ENCODE peak calls at places on chromosomes 4 and X, in eight cellular contexts. One of them, this sample, is unnamed.

GRCh38 chr4:147336252-147336651 is 144.6 kb upstream of the EDNRA start:
- DNase-seq in GM20000: no peak
- DNase-seq in prostate gland: no peak
- DNase-seq in neural progenitor cell: no peak
- DNase-seq in pancreas: no peak
- DNase-seq in MCF 10A: no peak
- DNase-seq in fibroblast of mammary gland: no peak
- DNase-seq in CD8-positive, alpha-beta T cell: no peak
- DNase-seq in this sample: no peak

GRCh38 chr4:81353861-81354260 is 117.8 kb downstream of the RASGEF1B start:
- DNase-seq in GM20000: no peak
- DNase-seq in prostate gland: no peak
- DNase-seq in neural progenitor cell: peak
- DNase-seq in pancreas: no peak
- DNase-seq in MCF 10A: no peak
- DNase-seq in fibroblast of mammary gland: peak
- DNase-seq in CD8-positive, alpha-beta T cell: no peak
- DNase-seq in this sample: no peak

GRCh38 chrX:40148189-40148438 is 50.4 kb upstream of the BCOR start:
- DNase-seq in GM20000: no peak
- DNase-seq in prostate gland: no peak
- DNase-seq in neural progenitor cell: no peak
- DNase-seq in pancreas: no peak
- DNase-seq in MCF 10A: no peak
- DNase-seq in fibroblast of mammary gland: no peak
- DNase-seq in CD8-positive, alpha-beta T cell: no peak
- DNase-seq in this sample: no peak

GRCh38 chrX:8323356-8323755 is 141.3 kb upstream of the VCX3B start:
- DNase-seq in GM20000: no peak
- DNase-seq in prostate gland: no peak
- DNase-seq in neural progenitor cell: no peak
- DNase-seq in pancreas: no peak
- DNase-seq in MCF 10A: peak
- DNase-seq in fibroblast of mammary gland: no peak
- DNase-seq in CD8-positive, alpha-beta T cell: no peak
- DNase-seq in this sample: no peak

GRCh38 chr4:40575846-40576245 is 53.8 kb downstream of the RBM47 start:
- DNase-seq in GM20000: no peak
- DNase-seq in prostate gland: no peak
- DNase-seq in neural progenitor cell: no peak
- DNase-seq in pancreas: no peak
- DNase-seq in MCF 10A: no peak
- DNase-seq in fibroblast of mammary gland: no peak
- DNase-seq in CD8-positive, alpha-beta T cell: no peak
- DNase-seq in this sample: no peak

GRCh38 chr4:169971456-169972015 is 54.7 kb downstream of the MFAP3L start:
- DNase-seq in GM20000: no peak
- DNase-seq in prostate gland: no peak
- DNase-seq in neural progenitor cell: no peak
- DNase-seq in pancreas: no peak
- DNase-seq in MCF 10A: no peak
- DNase-seq in fibroblast of mammary gland: peak
- DNase-seq in CD8-positive, alpha-beta T cell: no peak
- DNase-seq in this sample: no peak

GRCh38 chr4:21009956-21010355 is 309.7 kb downstream of the PACRGL start:
- DNase-seq in GM20000: no peak
- DNase-seq in prostate gland: no peak
- DNase-seq in neural progenitor cell: peak
- DNase-seq in pancreas: no peak
- DNase-seq in MCF 10A: no peak
- DNase-seq in fibroblast of mammary gland: no peak
- DNase-seq in CD8-positive, alpha-beta T cell: no peak
- DNase-seq in this sample: no peak

GRCh38 chr4:186719925-186720694 is 3.5 kb downstream of the FAT1 start:
- DNase-seq in GM20000: no peak
- DNase-seq in prostate gland: no peak
- DNase-seq in neural progenitor cell: peak
- DNase-seq in pancreas: no peak
- DNase-seq in MCF 10A: peak
- DNase-seq in fibroblast of mammary gland: peak
- DNase-seq in CD8-positive, alpha-beta T cell: no peak
- DNase-seq in this sample: no peak

GRCh38 chr4:141158219-141158618 is 24.9 kb upstream of the RNF150 start:
- DNase-seq in GM20000: peak
- DNase-seq in prostate gland: no peak
- DNase-seq in neural progenitor cell: peak
- DNase-seq in pancreas: no peak
- DNase-seq in MCF 10A: peak
- DNase-seq in fibroblast of mammary gland: peak
- DNase-seq in CD8-positive, alpha-beta T cell: no peak
- DNase-seq in this sample: peak

GRCh38 chrX:46574337-46574940 is 874 bp downstream of the CHST7 start:
- DNase-seq in GM20000: no peak
- DNase-seq in prostate gland: no peak
- DNase-seq in neural progenitor cell: peak
- DNase-seq in pancreas: peak
- DNase-seq in MCF 10A: no peak
- DNase-seq in fibroblast of mammary gland: no peak
- DNase-seq in CD8-positive, alpha-beta T cell: peak
- DNase-seq in this sample: no peak

GRCh38 chrX:103999234-103999633 is 14.3 kb downstream of the H2BW1 start:
- DNase-seq in GM20000: no peak
- DNase-seq in prostate gland: no peak
- DNase-seq in neural progenitor cell: no peak
- DNase-seq in pancreas: no peak
- DNase-seq in MCF 10A: no peak
- DNase-seq in fibroblast of mammary gland: no peak
- DNase-seq in CD8-positive, alpha-beta T cell: no peak
- DNase-seq in this sample: no peak

GRCh38 chr4:80266902-80267380 is 477 bp downstream of the FGF5 start:
- DNase-seq in GM20000: no peak
- DNase-seq in prostate gland: no peak
- DNase-seq in neural progenitor cell: peak
- DNase-seq in pancreas: no peak
- DNase-seq in MCF 10A: no peak
- DNase-seq in fibroblast of mammary gland: peak
- DNase-seq in CD8-positive, alpha-beta T cell: no peak
- DNase-seq in this sample: no peak

GRCh38 chrX:9911479-9911878 is 55.7 kb upstream of the CLDN34 start:
- DNase-seq in GM20000: no peak
- DNase-seq in prostate gland: no peak
- DNase-seq in neural progenitor cell: no peak
- DNase-seq in pancreas: no peak
- DNase-seq in MCF 10A: peak
- DNase-seq in fibroblast of mammary gland: no peak
- DNase-seq in CD8-positive, alpha-beta T cell: no peak
- DNase-seq in this sample: no peak

GRCh38 chr4:45477311-45477733 is 646.5 kb downstream of the GABRG1 start:
- DNase-seq in GM20000: no peak
- DNase-seq in prostate gland: no peak
- DNase-seq in neural progenitor cell: no peak
- DNase-seq in pancreas: no peak
- DNase-seq in MCF 10A: no peak
- DNase-seq in fibroblast of mammary gland: no peak
- DNase-seq in CD8-positive, alpha-beta T cell: no peak
- DNase-seq in this sample: no peak

GRCh38 chr4:142348489-142349076 is 497.5 kb downstream of the INPP4B start:
- DNase-seq in GM20000: no peak
- DNase-seq in prostate gland: no peak
- DNase-seq in neural progenitor cell: no peak
- DNase-seq in pancreas: no peak
- DNase-seq in MCF 10A: no peak
- DNase-seq in fibroblast of mammary gland: no peak
- DNase-seq in CD8-positive, alpha-beta T cell: no peak
- DNase-seq in this sample: no peak

GRCh38 chr4:144562019-144562740 is 83.8 kb upstream of the HHIP start:
- DNase-seq in GM20000: no peak
- DNase-seq in prostate gland: no peak
- DNase-seq in neural progenitor cell: peak
- DNase-seq in pancreas: no peak
- DNase-seq in MCF 10A: no peak
- DNase-seq in fibroblast of mammary gland: peak
- DNase-seq in CD8-positive, alpha-beta T cell: no peak
- DNase-seq in this sample: no peak
- TF ChIP-seq CTCF in GM20000: no peak
- TF ChIP-seq CTCF in prostate gland: no peak
- TF ChIP-seq CTCF in neural progenitor cell: peak
- TF ChIP-seq CTCF in pancreas: no peak
- TF ChIP-seq CTCF in MCF 10A: no peak
- TF ChIP-seq CTCF in fibroblast of mammary gland: no peak
- TF ChIP-seq CTCF in CD8-positive, alpha-beta T cell: no peak
- TF ChIP-seq CTCF in this sample: no peak

GRCh38 chr4:76584235-76585152 is 149.5 kb downstream of the SHROOM3 start:
- DNase-seq in GM20000: no peak
- DNase-seq in prostate gland: no peak
- DNase-seq in neural progenitor cell: no peak
- DNase-seq in pancreas: no peak
- DNase-seq in MCF 10A: no peak
- DNase-seq in fibroblast of mammary gland: no peak
- DNase-seq in CD8-positive, alpha-beta T cell: no peak
- DNase-seq in this sample: no peak

GRCh38 chr4:76585270-76585669 is 150.2 kb downstream of the SHROOM3 start:
- DNase-seq in GM20000: no peak
- DNase-seq in prostate gland: no peak
- DNase-seq in neural progenitor cell: peak
- DNase-seq in pancreas: no peak
- DNase-seq in MCF 10A: no peak
- DNase-seq in fibroblast of mammary gland: no peak
- DNase-seq in CD8-positive, alpha-beta T cell: no peak
- DNase-seq in this sample: no peak

GRCh38 chr4:76588268-76588667 is 153.2 kb downstream of the SHROOM3 start:
- DNase-seq in GM20000: no peak
- DNase-seq in prostate gland: no peak
- DNase-seq in neural progenitor cell: peak
- DNase-seq in pancreas: no peak
- DNase-seq in MCF 10A: no peak
- DNase-seq in fibroblast of mammary gland: no peak
- DNase-seq in CD8-positive, alpha-beta T cell: no peak
- DNase-seq in this sample: no peak

GRCh38 chr4:76582817-76583087 is 147.7 kb downstream of the SHROOM3 start:
- DNase-seq in GM20000: no peak
- DNase-seq in prostate gland: no peak
- DNase-seq in neural progenitor cell: no peak
- DNase-seq in pancreas: no peak
- DNase-seq in MCF 10A: no peak
- DNase-seq in fibroblast of mammary gland: no peak
- DNase-seq in CD8-positive, alpha-beta T cell: no peak
- DNase-seq in this sample: no peak

GRCh38 chr4:76585897-76586360 is 150.9 kb downstream of the SHROOM3 start:
- DNase-seq in GM20000: peak
- DNase-seq in prostate gland: peak
- DNase-seq in neural progenitor cell: peak
- DNase-seq in pancreas: peak
- DNase-seq in MCF 10A: peak
- DNase-seq in fibroblast of mammary gland: no peak
- DNase-seq in CD8-positive, alpha-beta T cell: no peak
- DNase-seq in this sample: peak
- TF ChIP-seq CTCF in GM20000: no peak
- TF ChIP-seq CTCF in prostate gland: peak
- TF ChIP-seq CTCF in neural progenitor cell: peak
- TF ChIP-seq CTCF in pancreas: no peak
- TF ChIP-seq CTCF in MCF 10A: peak
- TF ChIP-seq CTCF in fibroblast of mammary gland: no peak
- TF ChIP-seq CTCF in CD8-positive, alpha-beta T cell: no peak
- TF ChIP-seq CTCF in this sample: peak

GRCh38 chrX:139972113-139972512 is 6.8 kb upstream of the CXorf66 start:
- DNase-seq in GM20000: no peak
- DNase-seq in prostate gland: no peak
- DNase-seq in neural progenitor cell: no peak
- DNase-seq in pancreas: no peak
- DNase-seq in MCF 10A: no peak
- DNase-seq in fibroblast of mammary gland: no peak
- DNase-seq in CD8-positive, alpha-beta T cell: no peak
- DNase-seq in this sample: no peak

GRCh38 chrX:139971394-139971749 is 6.1 kb upstream of the CXorf66 start:
- DNase-seq in GM20000: no peak
- DNase-seq in prostate gland: no peak
- DNase-seq in neural progenitor cell: peak
- DNase-seq in pancreas: no peak
- DNase-seq in MCF 10A: no peak
- DNase-seq in fibroblast of mammary gland: no peak
- DNase-seq in CD8-positive, alpha-beta T cell: no peak
- DNase-seq in this sample: no peak

GRCh38 chrX:139965421-139965820 is at the start of gene CXorf66:
- DNase-seq in GM20000: no peak
- DNase-seq in prostate gland: no peak
- DNase-seq in neural progenitor cell: no peak
- DNase-seq in pancreas: no peak
- DNase-seq in MCF 10A: no peak
- DNase-seq in fibroblast of mammary gland: no peak
- DNase-seq in CD8-positive, alpha-beta T cell: no peak
- DNase-seq in this sample: no peak

GRCh38 chrX:139969286-139969685 is 4.0 kb upstream of the CXorf66 start:
- DNase-seq in GM20000: no peak
- DNase-seq in prostate gland: no peak
- DNase-seq in neural progenitor cell: no peak
- DNase-seq in pancreas: no peak
- DNase-seq in MCF 10A: no peak
- DNase-seq in fibroblast of mammary gland: no peak
- DNase-seq in CD8-positive, alpha-beta T cell: no peak
- DNase-seq in this sample: no peak

GRCh38 chrX:139967300-139967699 is 2.0 kb upstream of the CXorf66 start:
- DNase-seq in GM20000: peak
- DNase-seq in prostate gland: no peak
- DNase-seq in neural progenitor cell: peak
- DNase-seq in pancreas: no peak
- DNase-seq in MCF 10A: peak
- DNase-seq in fibroblast of mammary gland: peak
- DNase-seq in CD8-positive, alpha-beta T cell: no peak
- DNase-seq in this sample: peak
- TF ChIP-seq CTCF in GM20000: no peak
- TF ChIP-seq CTCF in prostate gland: no peak
- TF ChIP-seq CTCF in neural progenitor cell: peak
- TF ChIP-seq CTCF in pancreas: no peak
- TF ChIP-seq CTCF in MCF 10A: no peak
- TF ChIP-seq CTCF in fibroblast of mammary gland: peak
- TF ChIP-seq CTCF in CD8-positive, alpha-beta T cell: no peak
- TF ChIP-seq CTCF in this sample: peak

GRCh38 chr4:119210760-119211159 is 1.8 kb upstream of the USP53 start:
- DNase-seq in GM20000: no peak
- DNase-seq in prostate gland: no peak
- DNase-seq in neural progenitor cell: no peak
- DNase-seq in pancreas: no peak
- DNase-seq in MCF 10A: peak
- DNase-seq in fibroblast of mammary gland: peak
- DNase-seq in CD8-positive, alpha-beta T cell: no peak
- DNase-seq in this sample: no peak

GRCh38 chr4:119211856-119212250 is 660 bp upstream of the USP53 start:
- DNase-seq in GM20000: no peak
- DNase-seq in prostate gland: no peak
- DNase-seq in neural progenitor cell: no peak
- DNase-seq in pancreas: no peak
- DNase-seq in MCF 10A: no peak
- DNase-seq in fibroblast of mammary gland: no peak
- DNase-seq in CD8-positive, alpha-beta T cell: no peak
- DNase-seq in this sample: no peak

GRCh38 chr4:119209077-119209476 is 3.4 kb upstream of the USP53 start:
- DNase-seq in GM20000: peak
- DNase-seq in prostate gland: no peak
- DNase-seq in neural progenitor cell: no peak
- DNase-seq in pancreas: no peak
- DNase-seq in MCF 10A: peak
- DNase-seq in fibroblast of mammary gland: peak
- DNase-seq in CD8-positive, alpha-beta T cell: no peak
- DNase-seq in this sample: peak

GRCh38 chr4:119207051-119207450 is 5.5 kb upstream of the USP53 start:
- DNase-seq in GM20000: no peak
- DNase-seq in prostate gland: no peak
- DNase-seq in neural progenitor cell: no peak
- DNase-seq in pancreas: no peak
- DNase-seq in MCF 10A: no peak
- DNase-seq in fibroblast of mammary gland: peak
- DNase-seq in CD8-positive, alpha-beta T cell: no peak
- DNase-seq in this sample: no peak

GRCh38 chr4:119209586-119209985 is 2.9 kb upstream of the USP53 start:
- DNase-seq in GM20000: no peak
- DNase-seq in prostate gland: no peak
- DNase-seq in neural progenitor cell: no peak
- DNase-seq in pancreas: no peak
- DNase-seq in MCF 10A: no peak
- DNase-seq in fibroblast of mammary gland: peak
- DNase-seq in CD8-positive, alpha-beta T cell: no peak
- DNase-seq in this sample: no peak
- TF ChIP-seq CTCF in GM20000: no peak
- TF ChIP-seq CTCF in prostate gland: no peak
- TF ChIP-seq CTCF in neural progenitor cell: no peak
- TF ChIP-seq CTCF in pancreas: no peak
- TF ChIP-seq CTCF in MCF 10A: no peak
- TF ChIP-seq CTCF in fibroblast of mammary gland: no peak
- TF ChIP-seq CTCF in CD8-positive, alpha-beta T cell: no peak
- TF ChIP-seq CTCF in this sample: no peak